ENCODE peak calls at places on chromosome 16, in four cellular contexts. S, X, P and B are unnamed samples.

GRCh38 chr16:84486126-84486525 is 18.3 kb downstream of the MEAK7 start:
- DNase-seq in S (no peak), X (no peak), P (no peak), B (no peak)

GRCh38 chr16:29815032-29815721 is 775 bp upstream of the PAGR1 start:
- DNase-seq in X (peak), P (no peak), S (no peak), B (peak)

GRCh38 chr16:57042157-57043111 is 49.9 kb upstream of the CPNE2 start:
- DNase-seq in X (no peak), S (no peak), P (no peak), B (no peak)

GRCh38 chr16:65318590-65319267 is 196.9 kb upstream of the CDH11 start:
- DNase-seq in S (no peak), P (no peak), X (no peak), B (peak)

GRCh38 chr16:27083861-27084261 is 17.1 kb downstream of the C16orf82 start:
- DNase-seq in X (peak), S (no peak), P (no peak), B (no peak)

GRCh38 chr16:85041184-85041928 is 13.8 kb downstream of the KIAA0513 start:
- DNase-seq in X (no peak), S (no peak), P (no peak), B (no peak)

GRCh38 chr16:86091976-86092375 is 193.0 kb downstream of the IRF8 start:
- DNase-seq in X (no peak), S (no peak), P (no peak), B (no peak)

GRCh38 chr16:18931756-18932155 is 5.5 kb upstream of the SMG1 start:
- DNase-seq in P (peak), S (no peak), X (no peak), B (no peak)

GRCh38 chr16:70788668-70789161 is 12.2 kb downstream of the VAC14 start:
- DNase-seq in P (no peak), X (no peak), S (no peak), B (no peak)

GRCh38 chr16:87809150-87809902 is 43.5 kb upstream of the KLHDC4 start:
- DNase-seq in P (peak), S (no peak), X (no peak), B (no peak)

GRCh38 chr16:70649300-70649699 is 2.9 kb downstream of the IL34 start:
- DNase-seq in X (no peak), S (no peak), P (no peak), B (no peak)

GRCh38 chr16:65490296-65490695 is 368.4 kb upstream of the CDH11 start:
- DNase-seq in X (no peak), S (no peak), P (no peak), B (no peak)

GRCh38 chr16:19382887-19383816 is 34.5 kb upstream of the TMC5 start:
- DNase-seq in X (no peak), P (no peak), S (no peak), B (no peak)

GRCh38 chr16:88821168-88821850 is 9.6 kb upstream of the APRT start:
- DNase-seq in P (no peak), X (no peak), S (no peak), B (no peak)

GRCh38 chr16:82280867-82281266 is 110.8 kb upstream of the MPHOSPH6 start:
- DNase-seq in S (no peak), P (no peak), X (no peak), B (no peak)

GRCh38 chr16:31202402-31203385 is at the start of gene PYCARD:
- DNase-seq in P (no peak), X (peak), S (no peak), B (no peak)

GRCh38 chr16:20925780-20926179 is 25.2 kb downstream of the LYRM1 start:
- DNase-seq in X (no peak), P (peak), S (no peak), B (no peak)

GRCh38 chr16:7755347-7755746 is 422.7 kb downstream of the RBFOX1 start:
- DNase-seq in X (no peak), P (no peak), S (no peak), B (no peak)

GRCh38 chr16:79651363-79651762 is 50.8 kb upstream of the MAF start:
- DNase-seq in S (peak), P (no peak), X (no peak), B (no peak)

GRCh38 chr16:29720703-29721102 is 25.1 kb downstream of the C16orf54 start:
- DNase-seq in P (peak), S (no peak), X (no peak), B (no peak)

GRCh38 chr16:84059946-84060901 is 17.6 kb upstream of the SLC38A8 start:
- DNase-seq in P (no peak), X (no peak), S (no peak), B (no peak)

GRCh38 chr16:29982560-29983419 is 9.1 kb downstream of the TAOK2 start:
- DNase-seq in S (no peak), X (no peak), P (no peak), B (no peak)

GRCh38 chr16:19410435-19411153 is 7.1 kb upstream of the TMC5 start:
- DNase-seq in X (no peak), P (no peak), S (peak), B (peak)

GRCh38 chr16:77171750-77172635 is 19.0 kb upstream of the MON1B start:
- DNase-seq in S (peak), P (peak), X (peak), B (no peak)

GRCh38 chr16:57387598-57388354 is 15.5 kb downstream of the CX3CL1 start:
- DNase-seq in X (no peak), P (no peak), S (no peak), B (no peak)

GRCh38 chr16:85514601-85515318 is 98.4 kb upstream of the GSE1 start:
- DNase-seq in S (peak), X (no peak), P (peak), B (no peak)

GRCh38 chr16:19380316-19380715 is 37.4 kb upstream of the TMC5 start:
- DNase-seq in X (no peak), S (no peak), P (no peak), B (no peak)

GRCh38 chr16:11535494-11535893 is 51.2 kb downstream of the LITAF start:
- DNase-seq in X (no peak), P (peak), S (no peak), B (no peak)

GRCh38 chr16:75196826-75197225 is 10.1 kb downstream of the CTRB2 start:
- DNase-seq in S (no peak), P (no peak), X (no peak), B (no peak)

GRCh38 chr16:72072514-72073342 is 9.7 kb downstream of the HPR start:
- DNase-seq in X (peak), P (peak), S (no peak), B (no peak)

GRCh38 chr16:56356276-56357241 is 68.8 kb downstream of the AMFR start:
- DNase-seq in X (peak), P (peak), S (peak), B (peak)

DNA sequence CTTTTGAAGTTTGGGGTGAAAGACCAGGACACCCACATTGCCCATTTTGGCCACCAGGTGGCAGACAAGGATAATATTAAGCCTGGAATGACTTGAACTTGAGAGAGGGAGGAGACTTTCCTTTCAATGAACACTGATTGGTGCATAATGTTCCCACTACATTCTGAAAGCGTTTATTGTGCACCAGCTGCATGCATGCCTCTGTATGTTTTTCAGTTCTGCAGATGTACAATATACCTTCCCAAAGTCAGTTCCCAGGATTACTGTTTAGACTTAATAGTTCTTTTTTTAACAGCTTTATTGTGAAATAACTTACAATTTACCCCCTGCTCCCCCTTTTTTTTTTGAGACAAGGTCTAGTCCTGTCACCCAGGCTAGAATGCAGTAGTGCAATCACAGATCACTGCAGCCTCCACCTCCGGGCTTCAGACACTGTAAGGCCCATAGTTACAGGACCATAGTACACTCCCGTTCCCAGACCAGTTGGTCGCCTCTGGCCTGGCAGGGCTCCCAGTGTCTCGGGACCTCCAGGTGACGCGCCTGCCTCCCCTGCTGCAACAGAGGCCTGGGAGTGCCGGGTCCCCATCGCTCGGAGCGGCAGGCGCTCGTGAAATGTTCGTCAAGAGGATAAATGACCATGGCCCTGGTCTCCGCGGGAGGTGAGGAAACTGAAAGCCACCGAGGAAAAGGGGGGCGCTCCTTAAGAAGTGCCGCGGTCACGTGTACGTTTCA is 12.2 kb downstream of the CES2 start:
- DNase-seq in X (peak), P (peak), S (peak), B (peak)
- TF ChIP-seq RNF2 in X (no peak), P (no peak), S (no peak), B (no peak)

DNA sequence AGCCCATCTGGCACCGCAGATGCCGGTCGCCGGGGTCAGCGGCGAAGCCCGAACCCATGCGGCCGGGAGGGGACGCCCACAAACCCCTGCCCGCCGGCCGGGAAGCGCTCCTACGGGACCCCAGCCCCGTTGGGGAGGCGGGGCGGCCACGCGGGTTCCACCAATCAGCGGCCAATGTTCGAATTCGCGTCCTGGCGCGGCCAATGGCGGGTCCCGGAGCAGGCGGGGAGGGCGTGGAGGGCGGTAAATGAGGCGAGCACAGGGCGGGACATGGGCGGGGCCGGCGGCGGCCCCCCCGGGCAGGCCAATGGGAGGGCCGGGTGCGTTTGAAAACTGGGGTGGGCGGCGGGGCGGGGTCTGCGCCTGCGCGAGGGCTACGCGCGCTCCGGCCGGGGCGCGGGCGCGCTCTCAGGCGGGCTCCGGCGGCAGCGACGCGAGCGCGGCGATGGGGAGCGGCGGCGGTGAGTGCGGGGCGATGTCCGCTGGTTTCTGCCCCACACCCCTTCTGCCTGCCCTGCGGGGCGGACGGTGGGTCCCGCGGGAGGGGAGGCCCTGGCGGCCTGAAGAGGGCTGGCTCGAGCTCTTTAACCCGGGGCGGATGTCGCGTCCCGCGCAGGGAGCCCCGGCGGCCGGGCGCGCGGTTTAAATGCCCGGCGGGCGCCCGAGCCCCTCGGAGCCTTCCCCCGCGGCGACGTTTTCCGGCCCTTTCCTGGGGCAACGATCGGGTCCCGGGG is at the start of gene CCNF:
- DNase-seq in P (peak), X (peak), S (peak), B (peak)
- TF ChIP-seq EP300 in P (no peak), X (no peak), S (no peak), B (no peak)

GRCh38 chr16:1026057-1026783 is 44.6 kb downstream of the SOX8 start:
- DNase-seq in X (no peak), S (no peak), P (no peak), B (no peak)
- TF ChIP-seq RNF2 in X (no peak), S (no peak), P (no peak), B (no peak)

GRCh38 chr16:23979426-23979825 is 143.6 kb downstream of the PRKCB start:
- DNase-seq in X (no peak), P (no peak), S (no peak), B (no peak)
- TF ChIP-seq EP300 in X (no peak), P (no peak), S (no peak), B (no peak)

GRCh38 chr16:17125671-17126070 is 345.1 kb downstream of the XYLT1 start:
- DNase-seq in P (no peak), X (no peak), S (no peak), B (no peak)

GRCh38 chr16:17130733-17131132 is 340.0 kb downstream of the XYLT1 start:
- DNase-seq in S (no peak), P (no peak), X (no peak), B (no peak)

GRCh38 chr16:17131351-17131750 is 339.4 kb downstream of the XYLT1 start:
- DNase-seq in P (no peak), S (no peak), X (no peak), B (no peak)

GRCh38 chr16:17133851-17134250 is 336.9 kb downstream of the XYLT1 start:
- DNase-seq in P (no peak), S (no peak), X (no peak), B (no peak)

GRCh38 chr16:17129971-17130370 is 340.8 kb downstream of the XYLT1 start:
- DNase-seq in P (no peak), X (no peak), S (no peak), B (no peak)
- TF ChIP-seq RNF2 in P (no peak), X (no peak), S (no peak), B (no peak)

GRCh38 chr16:63695347-63695746 is 1426.5 kb downstream of the CDH11 start:
- DNase-seq in P (no peak), S (no peak), X (no peak), B (no peak)

GRCh38 chr16:63689068-63689467 is 1432.8 kb downstream of the CDH11 start:
- DNase-seq in P (no peak), S (no peak), X (no peak), B (no peak)

GRCh38 chr16:63690267-63690666 is 1431.6 kb downstream of the CDH11 start:
- DNase-seq in S (no peak), P (no peak), X (no peak), B (no peak)

DNA sequence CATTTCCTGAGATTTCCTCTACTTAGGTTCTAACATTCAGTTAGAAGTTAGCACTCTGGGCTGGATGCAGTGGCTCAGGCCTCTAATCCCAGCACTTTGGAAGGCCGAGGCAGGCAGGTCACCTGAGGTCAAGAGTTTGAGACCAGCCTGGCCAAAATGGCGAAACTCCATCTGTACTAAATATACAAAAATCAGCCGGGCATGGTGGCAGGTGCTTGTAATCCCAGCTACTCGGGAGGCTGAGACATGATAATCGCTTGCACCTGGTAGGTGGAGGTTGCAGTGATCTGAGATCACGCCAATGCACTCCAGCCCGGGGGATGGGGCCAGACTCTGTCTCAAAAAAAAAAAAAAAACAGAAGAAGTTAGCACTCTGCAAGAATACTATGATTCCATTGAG is 1430.9 kb downstream of the CDH11 start:
- DNase-seq in X (no peak), S (no peak), P (no peak), B (no peak)
- TF ChIP-seq EP300 in X (no peak), S (no peak), P (no peak), B (no peak)

GRCh38 chr16:48054881-48055601 is 100.8 kb downstream of the ABCC12 start:
- DNase-seq in X (peak), P (peak), S (peak), B (peak)
- TF ChIP-seq RNF2 in X (no peak), P (no peak), S (no peak), B (no peak)